ENCODE peak calls at places on chromosomes 6 and 20, in eight cellular contexts. F is AG09309, O is mesendoderm, Y is tibial nerve, U is fibroblast of pulmonary artery, L is stomach, V is mucosa of descending colon, M is pancreas. N is an unnamed sample.
A peak's percentile ranks its signal among the peaks of the same experiment; 100 is the strongest.

GRCh38 chr6:110980227-110980626 is 1.6 kb upstream of the RPF2 start:
- DNase-seq in F (no peak), O (no peak), Y (no peak), U (no peak), L (no peak), V (no peak), M (no peak), N (no peak)

GRCh38 chr6:25601797-25602679 is 50.0 kb upstream of the SCGN start:
- DNase-seq in F (peak; percentile 25), O (peak; percentile 45), Y (no peak), U (peak; percentile 81), L (no peak), V (no peak), M (no peak), N (peak; percentile 18)

GRCh38 chr6:80197474-80197873 is 91.0 kb downstream of the BCKDHB start:
- DNase-seq in F (peak; percentile 62), O (no peak), Y (no peak), U (peak; percentile 37), L (no peak), V (no peak), M (peak; percentile 17), N (no peak)

GRCh38 chr20:22383156-22383555 is 201.2 kb downstream of the FOXA2 start:
- DNase-seq in F (no peak), O (no peak), Y (no peak), U (peak; percentile 9), L (no peak), V (no peak), M (no peak), N (no peak)

GRCh38 chr6:109263873-109264700 is 118.2 kb downstream of the CD164 start:
- DNase-seq in F (no peak), O (no peak), Y (no peak), U (no peak), L (no peak), V (no peak), M (no peak), N (no peak)

GRCh38 chr6:149049230-149049629 is 268.3 kb upstream of the TAB2 start:
- DNase-seq in F (no peak), O (no peak), Y (no peak), U (peak; percentile 51), L (no peak), V (no peak), M (no peak), N (no peak)

GRCh38 chr20:63889241-63890200 is 5.4 kb upstream of the DNAJC5 start:
- DNase-seq in F (no peak), O (no peak), Y (no peak), U (no peak), L (peak; percentile 37), V (no peak), M (no peak), N (no peak)

GRCh38 chr20:21102691-21103311 is 3.4 kb downstream of the LINC00237 start:
- DNase-seq in F (no peak), O (peak; percentile 73), Y (no peak), U (peak; percentile 7), L (peak; percentile 49), V (peak; percentile 66), M (peak; percentile 60), N (no peak)

GRCh38 chr6:37690964-37691735 is 6.5 kb downstream of the MDGA1 start:
- DNase-seq in F (no peak), O (no peak), Y (no peak), U (peak; percentile 18), L (no peak), V (no peak), M (no peak), N (no peak)

GRCh38 chr6:159134701-159135364 is 34.4 kb upstream of the FNDC1 start:
- DNase-seq in F (peak; percentile 11), O (peak; percentile 81), Y (peak; percentile 64), U (peak; percentile 70), L (peak; percentile 80), V (no peak), M (peak; percentile 51), N (peak; percentile 56)

GRCh38 chr20:25643735-25644134 is 19.9 kb upstream of the NANP start:
- DNase-seq in F (no peak), O (no peak), Y (no peak), U (no peak), L (no peak), V (no peak), M (no peak), N (no peak)

GRCh38 chr6:109496036-109496761 is 13.2 kb upstream of the ZBTB24 start:
- DNase-seq in F (no peak), O (no peak), Y (no peak), U (no peak), L (no peak), V (no peak), M (no peak), N (no peak)

GRCh38 chr20:62360854-62361798 is 6.0 kb downstream of the LAMA5 start:
- DNase-seq in F (no peak), O (peak; percentile 68), Y (no peak), U (no peak), L (no peak), V (peak; percentile 52), M (peak; percentile 22), N (no peak)

GRCh38 chr6:88704980-88705379 is 258.4 kb downstream of the RNGTT start:
- DNase-seq in F (peak; percentile 4), O (no peak), Y (no peak), U (peak; percentile 9), L (no peak), V (no peak), M (no peak), N (no peak)

GRCh38 chr20:20051767-20052073 is 546 bp downstream of the CRNKL1 start:
- DNase-seq in F (no peak), O (no peak), Y (no peak), U (no peak), L (no peak), V (no peak), M (no peak), N (no peak)
- H3K4me3 ChIP-seq in F (peak overlapping the region; percentile 99), O (peak overlapping the region; percentile 98), Y (peak overlapping the region; percentile 100), U (peak overlapping the region; percentile 98), L (peak overlapping the region; percentile 96), V (peak overlapping the region; percentile 91), M (peak overlapping the region; percentile 94), N (peak overlapping the region; percentile 53)

DNA sequence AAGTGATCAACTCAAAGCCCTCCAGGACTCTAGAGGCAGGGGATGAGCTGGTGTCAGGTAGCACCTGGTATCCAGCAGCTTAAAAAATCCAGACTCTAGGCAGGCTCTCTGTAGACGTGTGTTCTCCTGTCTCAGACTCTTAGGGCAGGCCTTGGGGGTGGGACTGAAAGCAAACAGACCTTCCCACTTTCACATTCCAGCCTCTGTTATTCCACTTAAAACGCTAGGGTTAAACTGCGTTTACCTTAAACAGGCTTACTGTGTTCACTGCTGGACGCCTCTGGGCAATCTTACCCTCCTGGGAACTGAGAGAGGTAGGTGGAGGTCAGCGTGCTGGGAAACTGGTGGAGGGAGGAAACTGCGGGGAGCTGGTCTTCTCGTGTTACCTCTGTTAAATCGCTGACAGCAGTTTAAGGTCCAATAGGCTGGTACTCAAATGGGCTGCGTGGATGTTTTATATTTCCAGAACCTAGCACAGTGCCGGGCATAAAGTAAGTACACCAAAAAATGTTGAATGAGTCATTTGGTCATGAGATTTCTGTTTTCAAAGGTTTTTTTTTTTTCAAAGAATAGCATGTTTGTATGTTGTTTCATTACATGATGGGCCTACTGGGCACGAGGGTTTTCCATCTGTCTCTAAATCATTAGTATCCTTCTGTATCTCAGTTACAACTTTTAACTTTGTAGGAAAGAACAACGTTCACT is at the start of gene GCNT2:
- DNase-seq in F (no peak), O (peak; percentile 94), Y (no peak), U (no peak), L (peak; percentile 61), V (no peak), M (no peak), N (peak; percentile 85)
- H3K4me3 ChIP-seq in F (no peak within 1 kb of the TSS), O (no peak within 1 kb of the TSS), Y (no peak within 1 kb of the TSS), U (no peak within 1 kb of the TSS), L (peak within 1 kb of the TSS; percentile 33), V (no peak within 1 kb of the TSS), M (no peak within 1 kb of the TSS), N (peak within 1 kb of the TSS; percentile 33)

DNA sequence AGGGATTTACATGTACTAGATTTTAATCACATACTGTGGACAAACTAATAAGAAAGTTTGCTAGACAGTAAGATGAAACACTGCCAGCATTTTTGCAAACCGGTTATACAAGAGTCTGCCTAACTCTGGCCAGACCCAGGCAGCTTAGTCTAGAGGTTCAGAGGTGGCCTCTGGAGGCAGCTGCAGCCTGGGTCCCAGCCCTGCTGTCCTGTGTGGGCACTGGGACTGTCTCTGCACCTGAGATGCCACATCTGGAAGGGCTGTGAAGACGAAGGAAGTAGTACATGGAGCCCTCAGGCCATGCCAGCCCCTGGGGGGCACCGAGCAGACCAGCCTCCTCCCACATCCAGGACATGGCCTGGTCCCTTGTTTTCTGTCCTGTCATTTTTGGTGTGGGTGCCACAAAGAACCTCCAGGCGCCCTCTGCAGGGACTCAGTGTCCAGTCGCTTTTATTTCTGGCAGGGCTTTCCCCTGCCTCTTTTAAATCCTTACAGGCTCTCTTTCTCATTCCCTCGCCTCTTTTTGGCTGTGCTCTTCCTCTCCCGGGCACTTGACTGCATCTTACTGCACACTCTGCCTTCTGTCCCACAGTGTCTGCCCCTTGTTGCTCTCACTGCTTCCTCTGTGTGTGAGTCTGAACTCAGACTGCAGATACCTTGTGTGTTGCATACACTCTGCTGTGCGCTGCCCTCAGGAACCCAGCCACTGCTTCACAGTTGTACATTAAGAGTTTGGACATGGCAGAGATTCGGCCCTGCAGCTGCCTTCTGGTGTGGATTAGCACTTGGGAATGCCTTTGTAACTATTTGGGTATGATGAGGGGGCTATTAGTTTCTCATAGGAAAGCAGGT is 216.7 kb downstream of the ZDHHC14 start:
- DNase-seq in F (no peak), O (peak; percentile 57), Y (no peak), U (peak; percentile 52), L (peak; percentile 70), V (no peak), M (peak; percentile 45), N (peak; percentile 73)
- H3K4me3 ChIP-seq in F (no peak overlapping the region), O (no peak overlapping the region), Y (no peak overlapping the region), U (no peak overlapping the region), L (no peak overlapping the region), V (no peak overlapping the region), M (no peak overlapping the region), N (no peak overlapping the region)

GRCh38 chr6:161257778-161258457 is 15.9 kb downstream of the AGPAT4 start:
- DNase-seq in F (peak; percentile 91), O (no peak), Y (no peak), U (peak; percentile 86), L (no peak), V (no peak), M (no peak), N (no peak)
- H3K4me3 ChIP-seq in F (no peak overlapping the region), O (no peak overlapping the region), Y (no peak overlapping the region), U (peak overlapping the region; percentile 19), L (no peak overlapping the region), V (no peak overlapping the region), M (no peak overlapping the region), N (no peak overlapping the region)

DNA sequence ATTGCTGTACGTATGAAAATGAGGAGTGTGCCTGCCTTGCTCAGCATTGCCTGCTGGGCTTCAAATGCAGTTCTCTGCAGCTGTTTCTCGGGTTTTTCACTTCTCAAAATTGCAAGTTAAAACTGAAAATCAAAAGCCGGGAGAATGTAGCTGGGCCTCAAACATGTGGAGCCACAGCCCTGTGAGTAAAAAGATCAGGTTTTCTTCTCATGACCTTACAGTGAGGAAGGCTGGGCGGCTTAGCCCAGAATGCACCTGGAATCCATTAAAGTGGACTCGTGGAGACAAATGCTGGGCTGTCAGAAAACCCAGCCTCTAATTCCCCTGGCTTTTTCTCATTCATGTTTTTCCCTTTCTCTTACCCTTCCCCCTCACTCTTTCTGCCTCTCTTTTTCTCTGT is 34.4 kb downstream of the DSE start:
- DNase-seq in F (no peak), O (no peak), Y (no peak), U (no peak), L (no peak), V (no peak), M (no peak), N (no peak)
- H3K4me3 ChIP-seq in F (no peak overlapping the region), O (no peak overlapping the region), Y (no peak overlapping the region), U (peak overlapping the region; percentile 8), L (no peak overlapping the region), V (no peak overlapping the region), M (no peak overlapping the region), N (no peak overlapping the region)